ENCODE peak calls at places on chromosomes 2 and 18, in nine cellular contexts. P is HCT116, J is sigmoid colon, W is GM12892, X is stomach, K is spleen, L is prostate gland, V is HepG2, G is upper lobe of left lung. N is an unnamed sample.

GRCh38 chr18:1929720-1930119 is 641.6 kb downstream of the METTL4 start:
- DNase-seq in P (no peak), X (no peak), L (no peak), V (no peak), J (no peak), W (no peak), G (no peak), K (no peak), N (no peak)

GRCh38 chr18:66571845-66572244 is 32.0 kb downstream of the CDH19 start:
- DNase-seq in W (no peak), G (no peak), X (no peak), P (no peak), V (no peak), J (no peak), K (no peak), L (no peak), N (no peak)

GRCh38 chr18:23162473-23162872 is 27.2 kb downstream of the CABLES1 start:
- DNase-seq in P (no peak), L (no peak), W (no peak), X (no peak), V (no peak), G (no peak), K (no peak), J (no peak), N (no peak)

GRCh38 chr18:56977284-56977683 is 169.6 kb upstream of the BOD1L2 start:
- DNase-seq in P (no peak), W (no peak), K (no peak), X (no peak), G (no peak), L (no peak), J (no peak), V (no peak), N (no peak)

GRCh38 chr2:236988690-236989639 is 96.7 kb upstream of the COPS8 start:
- DNase-seq in P (no peak), G (peak; percentile 92), K (peak; percentile 85), W (no peak), X (peak; percentile 74), L (no peak), V (peak; percentile 29), J (peak; percentile 95), N (no peak)

GRCh38 chr2:219207884-219208740 is 1.5 kb downstream of the ZFAND2B start:
- DNase-seq in X (no peak), K (peak; percentile 71), L (peak; percentile 33), G (peak; percentile 57), V (peak; percentile 90), J (peak; percentile 55), P (no peak), W (no peak), N (no peak)

GRCh38 chr18:13366131-13366530 is 147.6 kb downstream of the LDLRAD4 start:
- DNase-seq in G (no peak), P (no peak), L (no peak), V (no peak), J (no peak), K (no peak), W (no peak), X (no peak), N (no peak)

GRCh38 chr18:43789234-43790000 is 512.1 kb upstream of the SYT4 start:
- DNase-seq in W (no peak), P (no peak), L (no peak), K (no peak), G (no peak), J (no peak), V (no peak), X (no peak), N (no peak)

GRCh38 chr18:57698571-57699276 is 77.1 kb upstream of the NARS1 start:
- DNase-seq in X (no peak), G (peak; percentile 26), L (peak; percentile 50), W (no peak), K (no peak), J (no peak), P (no peak), V (no peak), N (no peak)

GRCh38 chr2:134489732-134490384 is 228.9 kb downstream of the TMEM163 start:
- DNase-seq in G (no peak), L (no peak), V (no peak), P (no peak), J (no peak), X (no peak), K (no peak), W (no peak), N (no peak)

GRCh38 chr2:113274427-113274826 is 4.3 kb downstream of the PAX8 start:
- DNase-seq in G (no peak), P (no peak), V (no peak), K (no peak), X (no peak), L (no peak), W (no peak), J (no peak), N (no peak)

DNA sequence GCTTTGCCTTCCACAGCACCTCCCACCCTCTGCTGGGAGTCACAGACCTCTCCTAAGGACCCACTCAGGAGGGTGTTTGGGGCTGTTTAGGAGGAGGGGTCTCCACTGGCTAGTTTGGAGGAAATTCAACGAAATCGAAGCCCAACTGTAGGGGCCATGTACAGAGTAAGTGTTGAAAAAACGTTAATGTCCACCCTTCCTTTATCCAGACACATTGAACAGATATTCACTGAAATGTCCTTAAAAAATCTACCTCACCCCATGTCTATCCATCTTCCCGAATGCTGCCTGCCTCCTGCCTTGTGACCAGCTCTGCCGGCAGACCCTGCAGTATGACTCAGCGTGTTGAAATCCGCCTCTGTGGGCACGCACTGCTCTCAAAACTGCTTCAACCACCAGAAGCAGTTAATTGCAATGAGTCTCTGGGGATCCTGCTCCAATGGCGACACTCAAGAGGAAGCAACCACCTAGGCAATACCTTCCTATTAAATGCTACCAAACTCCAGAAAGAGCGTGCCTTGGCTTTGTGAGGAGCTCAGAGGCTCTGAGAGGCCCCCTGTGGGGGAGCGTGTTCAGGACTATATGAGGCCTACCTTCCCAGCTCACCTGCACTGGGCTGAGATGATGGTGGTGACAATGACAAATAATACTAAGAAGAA is 61.4 kb upstream of the RTN4 start:
- DNase-seq in X (peak; percentile 48), K (peak; percentile 80), L (no peak), G (peak; percentile 88), W (no peak), J (peak; percentile 92), V (peak; percentile 68), P (peak; percentile 74), N (no peak)
- TF ChIP-seq POLR2A in X (no peak), K (no peak), L (no peak), G (no peak), W (no peak), J (no peak), V (no peak), P (no peak), N (no peak)

DNA sequence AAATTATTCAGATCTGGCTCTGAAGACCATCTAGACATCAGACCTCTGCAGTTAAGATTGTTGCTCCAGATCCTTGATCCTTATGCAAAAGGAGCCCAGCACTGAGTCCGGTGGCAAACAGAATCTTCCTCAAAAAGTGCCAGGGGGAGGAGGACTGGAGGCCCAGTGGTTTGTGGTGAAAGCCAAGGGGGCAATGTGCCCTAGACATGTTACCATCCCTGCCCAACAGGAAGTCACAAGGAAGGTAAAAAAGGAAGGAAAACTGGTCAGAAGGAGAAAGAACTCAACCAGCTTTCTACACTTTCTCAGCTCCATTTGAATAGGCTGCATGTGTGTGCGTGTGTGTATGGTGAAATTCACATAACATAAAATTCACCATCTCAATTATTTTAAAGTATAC is 25.0 kb upstream of the KDM3A start:
- DNase-seq in P (no peak), G (peak; percentile 28), V (no peak), K (no peak), L (no peak), W (no peak), J (no peak), X (no peak), N (no peak)
- TF ChIP-seq POLR2AphosphoS5 in P (no peak), G (no peak), V (no peak), K (no peak), L (no peak), W (no peak), J (no peak), X (no peak), N (no peak)

GRCh38 chr18:76493213-76494107 is 1.6 kb downstream of the ZNF516 start:
- DNase-seq in P (no peak), K (no peak), G (peak; percentile 34), V (peak; percentile 82), X (no peak), W (no peak), L (no peak), J (no peak), N (peak; percentile 34)

GRCh38 chr18:76494541-76495403 is at the start of gene ZNF516:
- DNase-seq in X (peak; percentile 45), L (no peak), K (peak; percentile 91), J (no peak), P (no peak), W (no peak), V (peak; percentile 25), G (peak; percentile 59), N (no peak)

GRCh38 chr18:76496200-76496890 is 1.3 kb upstream of the ZNF516 start:
- DNase-seq in V (peak; percentile 22), J (peak; percentile 90), L (no peak), X (peak; percentile 63), K (peak; percentile 89), W (no peak), P (no peak), G (peak; percentile 79), N (no peak)

GRCh38 chr18:76494181-76494540 is 881 bp downstream of the ZNF516 start:
- DNase-seq in L (no peak), W (no peak), J (no peak), G (peak; percentile 46), K (peak; percentile 88), V (peak; percentile 18), X (no peak), P (no peak), N (no peak)

DNA sequence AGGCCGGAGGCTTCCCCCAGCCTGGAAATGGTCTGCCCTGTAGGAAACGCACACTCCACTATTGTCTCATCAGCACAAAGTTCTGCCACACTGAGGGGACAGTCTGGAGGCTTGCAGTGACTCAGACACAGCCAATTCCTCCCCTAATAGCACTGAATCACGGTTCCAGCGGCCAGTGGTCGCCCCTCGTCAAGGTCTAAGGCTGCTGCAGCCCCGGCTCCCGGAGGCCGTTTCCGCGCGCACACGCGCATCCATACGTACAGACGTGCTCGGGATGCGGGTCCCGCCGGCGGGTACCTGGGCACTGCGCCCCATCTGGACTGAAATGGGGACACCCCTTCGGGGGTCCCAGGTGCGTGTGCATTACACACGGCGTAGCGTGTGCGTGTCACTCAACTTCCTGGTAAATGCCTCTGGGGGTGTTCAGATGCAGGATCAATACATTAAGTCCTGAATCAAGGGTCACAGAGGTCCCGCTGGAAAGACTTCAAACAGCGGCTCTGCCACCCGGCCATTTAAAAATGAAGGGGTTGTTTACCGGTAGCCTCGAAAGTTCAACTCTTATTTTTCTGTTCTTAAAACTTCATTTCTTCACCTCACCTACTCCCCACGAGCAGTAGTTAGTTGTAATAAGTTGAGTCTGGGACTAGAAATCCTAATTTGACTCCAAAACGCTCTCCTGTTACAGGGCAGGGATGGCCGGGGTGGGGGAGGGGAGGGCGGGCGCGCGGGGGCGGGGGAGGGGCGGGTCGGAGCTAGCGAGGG is 575 bp upstream of the ZNF516 start:
- DNase-seq in V (peak; percentile 65), G (peak; percentile 62), W (no peak), X (no peak), P (no peak), K (peak; percentile 86), L (no peak), J (peak; percentile 77), N (no peak)
- TF ChIP-seq POLR2A in V (peak; percentile 77), G (peak; percentile 50), W (no peak), X (no peak), P (no peak), K (no peak), L (peak; percentile 41), J (no peak), N (peak; percentile 87)

DNA sequence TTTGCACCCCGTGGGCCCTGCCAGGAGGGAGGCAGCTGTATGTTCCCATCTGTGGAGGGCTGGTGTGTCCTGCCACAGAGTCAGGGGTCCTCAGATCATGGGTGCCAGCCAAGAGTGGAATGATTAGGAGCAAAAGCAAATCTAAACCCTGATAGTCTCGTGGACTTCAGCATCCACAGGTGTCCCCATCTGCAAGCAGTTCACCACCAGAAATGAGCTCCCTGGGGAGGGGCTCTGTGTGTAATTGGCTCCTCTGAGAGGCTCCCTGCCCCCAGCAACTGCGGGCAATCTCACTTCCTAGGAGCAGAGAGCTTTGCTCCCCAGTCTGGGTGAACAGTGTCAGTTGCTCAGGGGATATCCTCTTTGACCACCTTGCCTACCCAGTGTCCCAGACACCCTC is 78.1 kb downstream of the HNRNPLL start:
- DNase-seq in X (no peak), G (no peak), K (no peak), J (no peak), V (no peak), L (no peak), W (no peak), P (no peak), N (no peak)
- TF ChIP-seq POLR2AphosphoS5 in X (no peak), G (no peak), K (no peak), J (no peak), V (no peak), L (no peak), W (no peak), P (no peak), N (no peak)

N was measured in GM12891.